ENCODE peak calls at places on chromosomes 11 and 22, in five cellular contexts. One of them, this sample, is unnamed.

GRCh38 chr11:103890654-103891053 is 145.8 kb upstream of the DDI1 start:
- DNase-seq in HepG2: no peak
- DNase-seq in HCT116: no peak
- DNase-seq in GM12878: no peak
- DNase-seq in H1: no peak
- DNase-seq in this sample: no peak

GRCh38 chr11:113147249-113147648 is 167.1 kb upstream of the TTC12 start:
- DNase-seq in GM12878: no peak
- DNase-seq in HCT116: no peak
- DNase-seq in HepG2: no peak
- DNase-seq in H1: peak; percentile 5
- DNase-seq in this sample: no peak

GRCh38 chr11:44011797-44012196 is 36.0 kb upstream of the ACCSL start:
- DNase-seq in GM12878: no peak
- DNase-seq in H1: no peak
- DNase-seq in HepG2: no peak
- DNase-seq in HCT116: no peak
- DNase-seq in this sample: no peak

GRCh38 chr22:39703890-39704658 is 133.5 kb downstream of the CACNA1I start:
- DNase-seq in GM12878: no peak
- DNase-seq in HepG2: no peak
- DNase-seq in HCT116: no peak
- DNase-seq in H1: no peak
- DNase-seq in this sample: no peak

GRCh38 chr11:66443602-66444001 is 5.0 kb upstream of the MRPL11 start:
- DNase-seq in HepG2: no peak
- DNase-seq in GM12878: no peak
- DNase-seq in HCT116: peak; percentile 19
- DNase-seq in H1: no peak
- DNase-seq in this sample: no peak

GRCh38 chr22:35231585-35232084 is 25.7 kb upstream of the HMGXB4 start:
- DNase-seq in HepG2: peak; percentile 75
- DNase-seq in HCT116: peak; percentile 85
- DNase-seq in H1: peak; percentile 68
- DNase-seq in GM12878: peak; percentile 33
- DNase-seq in this sample: peak; percentile 89

GRCh38 chr11:86523738-86524602 is 148.4 kb downstream of the ME3 start:
- DNase-seq in GM12878: no peak
- DNase-seq in H1: no peak
- DNase-seq in HCT116: peak; percentile 91
- DNase-seq in HepG2: peak; percentile 93
- DNase-seq in this sample: peak; percentile 67

GRCh38 chr11:15635501-15635900 is 520.8 kb downstream of the INSC start:
- DNase-seq in HCT116: no peak
- DNase-seq in GM12878: no peak
- DNase-seq in H1: no peak
- DNase-seq in HepG2: no peak
- DNase-seq in this sample: no peak

GRCh38 chr11:125627236-125627910 is 2.4 kb downstream of the CHEK1 start:
- DNase-seq in GM12878: no peak
- DNase-seq in HCT116: no peak
- DNase-seq in HepG2: no peak
- DNase-seq in H1: no peak
- DNase-seq in this sample: no peak

GRCh38 chr11:123742334-123742733 is 874 bp upstream of the ZNF202 start:
- DNase-seq in HCT116: no peak
- DNase-seq in H1: no peak
- DNase-seq in GM12878: no peak
- DNase-seq in HepG2: no peak
- DNase-seq in this sample: no peak
- TF ChIP-seq SP1 in HCT116: no peak
- TF ChIP-seq SP1 in H1: no peak
- TF ChIP-seq SP1 in GM12878: no peak
- TF ChIP-seq SP1 in HepG2: no peak
- TF ChIP-seq SP1 in this sample: no peak

GRCh38 chr22:43974028-43974545 is 18.8 kb downstream of the SAMM50 start:
- DNase-seq in H1: no peak
- DNase-seq in HCT116: no peak
- DNase-seq in GM12878: no peak
- DNase-seq in HepG2: no peak
- DNase-seq in this sample: no peak
- TF ChIP-seq ZNF274 in H1: no peak
- TF ChIP-seq ZNF274 in HCT116: no peak
- TF ChIP-seq ZNF274 in GM12878: no peak
- TF ChIP-seq ZNF274 in HepG2: no peak
- TF ChIP-seq ZNF274 in this sample: no peak

DNA sequence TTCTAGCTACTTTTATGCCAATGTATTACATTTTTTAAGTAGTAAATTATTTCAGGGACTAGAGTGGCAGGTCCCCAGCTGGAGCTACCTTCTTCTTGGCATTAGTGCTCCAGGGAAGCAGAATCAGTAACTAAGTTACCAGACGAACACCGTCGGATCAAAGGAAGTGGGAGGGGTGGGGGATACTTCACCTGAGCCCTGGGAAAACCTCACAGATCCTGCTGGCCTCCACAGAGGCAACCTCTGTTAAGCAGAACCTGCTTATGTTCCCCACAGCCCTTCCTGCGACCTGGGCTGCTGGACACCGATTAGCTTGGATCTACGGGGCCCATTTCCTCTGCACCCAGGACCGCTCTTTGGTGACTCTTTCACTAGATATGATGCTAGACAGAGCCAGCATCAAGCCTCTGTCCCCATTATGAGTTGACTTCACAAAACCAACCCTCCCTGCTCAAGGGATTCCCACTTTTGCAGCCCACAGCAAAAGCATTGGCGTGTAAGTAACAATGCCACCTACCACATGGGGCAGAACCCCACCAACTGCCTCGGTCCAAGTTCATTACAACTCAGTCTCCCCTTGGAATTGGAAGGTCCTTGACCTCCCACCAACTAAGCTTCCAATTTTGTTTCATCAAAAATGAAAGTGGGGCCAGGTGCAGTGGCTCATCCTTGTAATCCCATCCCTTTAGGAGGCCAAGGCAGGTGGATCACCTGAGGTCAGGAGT is 15.3 kb upstream of the TMPRSS4 start:
- DNase-seq in HCT116: no peak
- DNase-seq in GM12878: no peak
- DNase-seq in HepG2: no peak
- DNase-seq in H1: no peak
- DNase-seq in this sample: no peak
- TF ChIP-seq SP1 in HCT116: no peak
- TF ChIP-seq SP1 in GM12878: no peak
- TF ChIP-seq SP1 in HepG2: no peak
- TF ChIP-seq SP1 in H1: no peak
- TF ChIP-seq SP1 in this sample: no peak

GRCh38 chr11:134636071-134636470 is 224.0 kb upstream of the B3GAT1 start:
- DNase-seq in HepG2: no peak
- DNase-seq in H1: no peak
- DNase-seq in HCT116: no peak
- DNase-seq in GM12878: no peak
- DNase-seq in this sample: no peak

GRCh38 chr11:134632347-134633119 is 220.5 kb upstream of the B3GAT1 start:
- DNase-seq in HepG2: no peak
- DNase-seq in HCT116: no peak
- DNase-seq in GM12878: no peak
- DNase-seq in H1: no peak
- DNase-seq in this sample: no peak

GRCh38 chr11:134633276-134633675 is 221.2 kb upstream of the B3GAT1 start:
- DNase-seq in GM12878: no peak
- DNase-seq in HCT116: no peak
- DNase-seq in HepG2: no peak
- DNase-seq in H1: no peak
- DNase-seq in this sample: no peak

GRCh38 chr11:134637091-134638015 is 225.3 kb upstream of the B3GAT1 start:
- DNase-seq in HCT116: no peak
- DNase-seq in H1: no peak
- DNase-seq in HepG2: no peak
- DNase-seq in GM12878: no peak
- DNase-seq in this sample: no peak

GRCh38 chr11:134634897-134635831 is 223.1 kb upstream of the B3GAT1 start:
- DNase-seq in HepG2: no peak
- DNase-seq in H1: no peak
- DNase-seq in HCT116: no peak
- DNase-seq in GM12878: no peak
- DNase-seq in this sample: no peak
- TF ChIP-seq ZNF274 in HepG2: no peak
- TF ChIP-seq ZNF274 in H1: no peak
- TF ChIP-seq ZNF274 in HCT116: no peak
- TF ChIP-seq ZNF274 in GM12878: no peak
- TF ChIP-seq ZNF274 in this sample: no peak

GRCh38 chr11:65298655-65299179 is 15.9 kb upstream of the CDC42EP2 start:
- DNase-seq in HepG2: no peak
- DNase-seq in H1: no peak
- DNase-seq in GM12878: no peak
- DNase-seq in HCT116: no peak
- DNase-seq in this sample: no peak
- TF ChIP-seq SP1 in HepG2: no peak
- TF ChIP-seq SP1 in H1: no peak
- TF ChIP-seq SP1 in GM12878: no peak
- TF ChIP-seq SP1 in HCT116: no peak
- TF ChIP-seq SP1 in this sample: no peak

GRCh38 chr11:126816655-126817054 is 183.9 kb downstream of the KIRREL3 start:
- DNase-seq in H1: no peak
- DNase-seq in HepG2: no peak
- DNase-seq in HCT116: no peak
- DNase-seq in GM12878: no peak
- DNase-seq in this sample: no peak
- TF ChIP-seq ZNF274 in H1: no peak
- TF ChIP-seq ZNF274 in HepG2: no peak
- TF ChIP-seq ZNF274 in HCT116: no peak
- TF ChIP-seq ZNF274 in GM12878: no peak
- TF ChIP-seq ZNF274 in this sample: no peak

GRCh38 chr11:121082670-121083069 is 18.4 kb upstream of the TECTA start:
- DNase-seq in HCT116: no peak
- DNase-seq in H1: peak; percentile 19
- DNase-seq in HepG2: no peak
- DNase-seq in GM12878: no peak
- DNase-seq in this sample: no peak

GRCh38 chr11:121089566-121089965 is 11.5 kb upstream of the TECTA start:
- DNase-seq in HCT116: no peak
- DNase-seq in GM12878: no peak
- DNase-seq in HepG2: no peak
- DNase-seq in H1: no peak
- DNase-seq in this sample: no peak

GRCh38 chr11:121082219-121082618 is 18.8 kb upstream of the TECTA start:
- DNase-seq in GM12878: no peak
- DNase-seq in HepG2: no peak
- DNase-seq in H1: no peak
- DNase-seq in HCT116: no peak
- DNase-seq in this sample: no peak

GRCh38 chr11:121090145-121090721 is 10.8 kb upstream of the TECTA start:
- DNase-seq in GM12878: no peak
- DNase-seq in H1: no peak
- DNase-seq in HepG2: no peak
- DNase-seq in HCT116: no peak
- DNase-seq in this sample: no peak

DNA sequence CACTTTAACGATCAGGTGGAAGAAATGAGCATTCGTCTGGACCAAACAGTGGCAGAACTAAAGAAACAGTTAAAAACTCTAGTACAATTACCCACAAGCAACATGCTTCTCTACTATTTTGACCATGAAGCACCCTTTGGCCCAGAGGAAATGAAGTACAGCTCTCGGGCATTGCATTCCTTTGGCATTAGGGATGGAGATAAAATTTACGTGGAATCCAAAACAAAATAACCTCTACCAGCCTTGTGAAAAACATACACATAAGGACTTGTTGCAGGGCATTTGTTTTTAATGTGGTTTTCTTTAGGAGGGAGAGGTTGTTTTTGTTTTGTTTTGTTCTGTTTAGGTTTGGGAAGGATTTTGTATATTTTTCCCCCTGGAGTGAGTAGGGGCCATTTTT is 14.2 kb upstream of the TECTA start:
- DNase-seq in GM12878: no peak
- DNase-seq in H1: no peak
- DNase-seq in HCT116: no peak
- DNase-seq in HepG2: no peak
- DNase-seq in this sample: no peak
- TF ChIP-seq SP1 in GM12878: no peak
- TF ChIP-seq SP1 in H1: no peak
- TF ChIP-seq SP1 in HCT116: no peak
- TF ChIP-seq SP1 in HepG2: no peak
- TF ChIP-seq SP1 in this sample: no peak

GRCh38 chr11:13114566-13115465 is 105.7 kb downstream of the RASSF10 start:
- DNase-seq in HCT116: no peak
- DNase-seq in GM12878: no peak
- DNase-seq in H1: no peak
- DNase-seq in HepG2: peak; percentile 94
- DNase-seq in this sample: peak; percentile 83
- TF ChIP-seq ZNF274 in HCT116: no peak
- TF ChIP-seq ZNF274 in GM12878: no peak
- TF ChIP-seq ZNF274 in H1: no peak
- TF ChIP-seq ZNF274 in HepG2: no peak
- TF ChIP-seq ZNF274 in this sample: no peak

GRCh38 chr11:92413757-92414513 is 189.3 kb downstream of the FAT3 start:
- DNase-seq in GM12878: peak; percentile 8
- DNase-seq in HCT116: no peak
- DNase-seq in HepG2: no peak
- DNase-seq in H1: no peak
- DNase-seq in this sample: no peak

GRCh38 chr11:92411431-92411830 is 186.8 kb downstream of the FAT3 start:
- DNase-seq in HCT116: no peak
- DNase-seq in HepG2: no peak
- DNase-seq in GM12878: no peak
- DNase-seq in H1: no peak
- DNase-seq in this sample: no peak

GRCh38 chr11:92409956-92410355 is 185.3 kb downstream of the FAT3 start:
- DNase-seq in GM12878: no peak
- DNase-seq in H1: no peak
- DNase-seq in HepG2: no peak
- DNase-seq in HCT116: no peak
- DNase-seq in this sample: no peak

GRCh38 chr11:92417326-92417725 is 192.7 kb downstream of the FAT3 start:
- DNase-seq in H1: no peak
- DNase-seq in HepG2: no peak
- DNase-seq in HCT116: no peak
- DNase-seq in GM12878: no peak
- DNase-seq in this sample: no peak

GRCh38 chr11:92415246-92415645 is 190.6 kb downstream of the FAT3 start:
- DNase-seq in HepG2: no peak
- DNase-seq in H1: no peak
- DNase-seq in HCT116: no peak
- DNase-seq in GM12878: no peak
- DNase-seq in this sample: no peak
- TF ChIP-seq SP1 in HepG2: no peak
- TF ChIP-seq SP1 in H1: no peak
- TF ChIP-seq SP1 in HCT116: no peak
- TF ChIP-seq SP1 in GM12878: no peak
- TF ChIP-seq SP1 in this sample: no peak

This sample was measured in K562.